ENCODE peak calls at places on chromosomes 7 and 10, in eight cellular contexts. A is activated T-helper 9 cell treated with anti-CD3 and anti-CD28 coated beads, Interleukin-2, amount 50 U/mL, for 16 hours; G is AG04450; Q is myocyte; R is stimulated activated CD8-positive, alpha-beta memory T cell treated with anti-CD3 and anti-CD28 coated beads, Interleukin-12 subunit alpha, Interleukin-12 subunit beta, amount 100 ng/mL, for 4 hours; E is Peyer's patch; J is psoas muscle; D is AG08395. H is an unnamed sample.

GRCh38 chr7:137958593-137959431 is 43.1 kb downstream of the CREB3L2 start:
- DNase-seq in A (no peak), G (no peak), Q (no peak), R (no peak), E (no peak), J (no peak), D (no peak), H (no peak)

GRCh38 chr10:2928219-2928840 is 139.0 kb upstream of the PFKP start:
- DNase-seq in A (peak), G (peak), Q (peak), R (no peak), E (peak), J (peak), D (peak), H (peak)

GRCh38 chr7:38681882-38682281 is 50.7 kb upstream of the AMPH start:
- DNase-seq in A (no peak), G (peak), Q (no peak), R (no peak), E (no peak), J (no peak), D (no peak), H (no peak)

GRCh38 chr10:15069230-15069629 is 19.3 kb downstream of the ACBD7 start:
- DNase-seq in A (no peak), G (no peak), Q (no peak), R (no peak), E (no peak), J (no peak), D (no peak), H (no peak)

GRCh38 chr10:60422809-60423208 is 33.1 kb upstream of the ANK3 start:
- DNase-seq in A (no peak), G (no peak), Q (no peak), R (no peak), E (no peak), J (no peak), D (no peak), H (no peak)

GRCh38 chr10:110644598-110645462 is 694 bp downstream of the RBM20 start:
- DNase-seq in A (no peak), G (no peak), Q (no peak), R (no peak), E (no peak), J (no peak), D (no peak), H (no peak)

GRCh38 chr10:51063659-51064535 is 10.4 kb upstream of the PRKG1 start:
- DNase-seq in A (no peak), G (peak), Q (peak), R (no peak), E (no peak), J (no peak), D (peak), H (peak)

GRCh38 chr7:17497136-17497535 is 198.7 kb downstream of the AHR start:
- DNase-seq in A (no peak), G (no peak), Q (no peak), R (no peak), E (no peak), J (no peak), D (peak), H (peak)

GRCh38 chr7:52962402-52962801 is 73.0 kb upstream of the POM121L12 start:
- DNase-seq in A (no peak), G (no peak), Q (no peak), R (no peak), E (no peak), J (no peak), D (no peak), H (no peak)

GRCh38 chr10:44309939-44310761 is 74.7 kb downstream of the CXCL12 start:
- DNase-seq in A (no peak), G (no peak), Q (no peak), R (no peak), E (no peak), J (no peak), D (no peak), H (no peak)

GRCh38 chr7:137957887-137958286 is 44.0 kb downstream of the CREB3L2 start:
- DNase-seq in A (no peak), G (no peak), Q (peak), R (no peak), E (no peak), J (peak), D (peak), H (peak)

GRCh38 chr10:103553743-103554487 is 60.4 kb downstream of the NEURL1 start:
- DNase-seq in A (no peak), G (no peak), Q (no peak), R (no peak), E (peak), J (peak), D (no peak), H (no peak)

GRCh38 chr10:48335788-48336187 is 29.3 kb downstream of the MAPK8 start:
- DNase-seq in A (no peak), G (no peak), Q (no peak), R (no peak), E (no peak), J (no peak), D (no peak), H (no peak)

GRCh38 chr7:152423991-152424347 is 11.8 kb downstream of the KMT2C start:
- DNase-seq in A (no peak), G (no peak), Q (no peak), R (no peak), E (no peak), J (no peak), D (no peak), H (no peak)

GRCh38 chr7:140732436-140732835 is 35.9 kb downstream of the NDUFB2 start:
- DNase-seq in A (no peak), G (no peak), Q (no peak), R (no peak), E (no peak), J (no peak), D (no peak), H (no peak)

GRCh38 chr10:96764345-96764744 is 44.0 kb upstream of the PIK3AP1 start:
- DNase-seq in A (no peak), G (no peak), Q (no peak), R (no peak), E (no peak), J (no peak), D (no peak), H (no peak)

H was measured in LHCN-M2.